ENCODE peak calls at places on chromosomes 12 and 14, in seven cellular contexts. W is H54, I is GM12878, A is heart left ventricle, G is breast epithelium, F is esophagus squamous epithelium, U is A549. E is an unnamed sample.

GRCh38 chr14:37114559-37114958 is 57.8 kb downstream of the SLC25A21 start:
- DNase-seq in W (no peak), I (no peak), A (no peak), G (no peak), F (no peak), U (no peak), E (no peak)

GRCh38 chr12:41531147-41531829 is 343.2 kb downstream of the PDZRN4 start:
- DNase-seq in W (no peak), I (no peak), A (peak; percentile 60), G (no peak), F (no peak), U (no peak), E (no peak)

GRCh38 chr14:103402700-103403099 is 17.5 kb downstream of the MARK3 start:
- DNase-seq in W (no peak), I (no peak), A (no peak), G (no peak), F (no peak), U (no peak), E (no peak)

GRCh38 chr12:48002773-48003218 is 1.5 kb downstream of the COL2A1 start:
- DNase-seq in W (no peak), I (no peak), A (peak; percentile 48), G (no peak), F (no peak), U (no peak), E (no peak)

GRCh38 chr14:104355101-104355691 is 216.8 kb downstream of the KIF26A start:
- DNase-seq in W (no peak), I (no peak), A (no peak), G (no peak), F (no peak), U (no peak), E (no peak)

GRCh38 chr12:34625116-34625515 is 602.8 kb downstream of the ALG10 start:
- DNase-seq in W (no peak), I (no peak), A (no peak), G (no peak), F (no peak), U (no peak), E (no peak)

GRCh38 chr12:22529281-22530060 is 14.9 kb downstream of the C2CD5 start:
- DNase-seq in W (no peak), I (no peak), A (no peak), G (no peak), F (no peak), U (peak; percentile 19), E (no peak)

GRCh38 chr14:98244966-98245569 is 1026.9 kb downstream of the BCL11B start:
- DNase-seq in W (no peak), I (no peak), A (no peak), G (no peak), F (no peak), U (no peak), E (no peak)

GRCh38 chr12:130952545-130952954 is 1.2 kb upstream of the ADGRD1 start:
- DNase-seq in W (no peak), I (no peak), A (no peak), G (no peak), F (no peak), U (no peak), E (no peak)

GRCh38 chr12:24975425-24975824 is 26.5 kb upstream of the BCAT1 start:
- DNase-seq in W (no peak), I (no peak), A (no peak), G (no peak), F (no peak), U (no peak), E (no peak)

GRCh38 chr14:59510001-59510400 is 25.7 kb downstream of the JKAMP start:
- DNase-seq in W (no peak), I (no peak), A (no peak), G (no peak), F (no peak), U (no peak), E (no peak)

GRCh38 chr12:115343601-115344000 is 659.6 kb upstream of the TBX3 start:
- DNase-seq in W (no peak), I (no peak), A (no peak), G (no peak), F (no peak), U (no peak), E (no peak)

GRCh38 chr12:112570096-112570495 is 151.3 kb downstream of the PTPN11 start:
- DNase-seq in W (no peak), I (no peak), A (no peak), G (no peak), F (no peak), U (no peak), E (no peak)

GRCh38 chr12:89181271-89181920 is 170.9 kb downstream of the DUSP6 start:
- DNase-seq in W (peak; percentile 7), I (no peak), A (no peak), G (no peak), F (no peak), U (peak; percentile 12), E (no peak)

GRCh38 chr14:95095991-95096390 is 61.3 kb downstream of the DICER1 start:
- DNase-seq in W (no peak), I (no peak), A (no peak), G (no peak), F (no peak), U (no peak), E (no peak)

DNA sequence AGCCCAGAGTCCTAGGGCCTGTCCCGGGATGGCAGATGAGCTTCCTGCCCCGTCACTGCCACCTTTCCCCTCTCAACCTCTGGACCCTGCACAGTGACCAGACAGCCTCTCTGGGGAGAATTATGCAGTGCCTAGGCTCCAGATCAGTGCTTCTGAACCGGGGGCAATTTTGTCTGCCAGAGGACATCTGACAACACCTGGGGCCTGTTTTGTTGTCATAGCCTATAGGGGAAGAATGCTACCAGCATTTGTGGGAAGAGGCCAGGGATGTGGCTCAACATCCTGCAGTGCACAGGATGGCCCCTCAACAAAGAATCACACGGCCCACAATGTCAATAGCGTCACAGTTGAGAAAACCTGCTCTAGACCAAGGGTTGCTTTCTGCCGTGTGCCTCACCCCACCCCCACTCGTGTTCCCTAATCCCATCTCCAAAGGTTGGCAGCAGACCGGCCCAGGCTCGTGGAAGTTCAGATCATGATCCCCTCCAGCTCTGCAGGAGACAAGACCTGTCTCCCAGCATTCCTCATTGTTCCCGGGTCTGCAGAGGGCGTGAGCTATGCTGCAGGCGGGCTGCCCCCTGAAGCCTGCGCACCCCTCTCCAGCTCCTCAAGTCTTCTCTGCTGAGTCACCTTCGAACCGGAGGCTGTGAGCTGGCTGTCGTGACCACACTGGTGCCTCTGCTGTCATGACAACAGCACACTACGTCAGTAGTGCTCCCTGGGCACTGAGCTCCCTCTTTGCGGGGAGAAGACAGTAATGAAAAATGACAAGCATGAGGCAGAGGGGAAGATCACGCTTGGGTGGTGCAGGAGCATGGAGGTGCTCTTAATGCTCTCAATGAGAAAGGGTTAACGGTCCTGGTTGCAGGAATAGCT is 2.0 kb upstream of the GAPDH start:
- DNase-seq in W (peak; percentile 89), I (no peak), A (no peak), G (no peak), F (no peak), U (peak; percentile 89), E (peak; percentile 94)
- TF ChIP-seq POLR2A in W (peak; percentile 52), I (peak; percentile 67), A (peak; percentile 27), G (no peak), F (no peak), U (peak; percentile 58), E (peak; percentile 74)

GRCh38 chr14:64719601-64720000 is 15.4 kb downstream of the PLEKHG3 start:
- DNase-seq in W (no peak), I (no peak), A (no peak), G (no peak), F (no peak), U (no peak), E (no peak)

GRCh38 chr14:64715628-64716412 is 11.6 kb downstream of the PLEKHG3 start:
- DNase-seq in W (no peak), I (no peak), A (no peak), G (no peak), F (no peak), U (no peak), E (peak; percentile 59)

GRCh38 chr14:64720190-64720589 is 16.0 kb downstream of the PLEKHG3 start:
- DNase-seq in W (peak; percentile 84), I (no peak), A (no peak), G (peak; percentile 53), F (no peak), U (peak; percentile 91), E (no peak)

GRCh38 chr14:64718762-64719161 is 14.5 kb downstream of the PLEKHG3 start:
- DNase-seq in W (no peak), I (no peak), A (no peak), G (no peak), F (no peak), U (no peak), E (no peak)

DNA sequence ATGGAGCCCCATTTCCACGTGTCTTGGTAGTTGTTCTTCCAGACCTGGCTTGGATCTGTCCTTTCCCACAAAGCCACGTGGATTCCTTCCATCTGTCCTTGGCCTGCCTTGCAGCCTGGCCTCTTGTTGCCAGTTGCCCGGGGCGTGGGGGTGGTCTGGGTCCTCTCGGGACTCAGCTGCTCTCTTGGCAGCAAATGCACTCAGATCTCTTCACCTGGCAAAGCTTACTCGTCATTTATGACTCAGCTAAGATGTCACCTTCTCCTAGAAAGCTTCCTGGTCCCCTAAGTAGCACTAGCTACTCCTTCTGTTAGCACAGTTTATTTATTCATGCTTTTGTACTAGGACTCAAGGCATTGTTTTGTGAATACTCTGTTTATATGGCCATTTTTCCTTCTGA is 13.6 kb downstream of the PLEKHG3 start:
- DNase-seq in W (no peak), I (no peak), A (no peak), G (peak; percentile 76), F (no peak), U (no peak), E (no peak)
- TF ChIP-seq POLR2A in W (no peak), I (no peak), A (no peak), G (no peak), F (no peak), U (no peak), E (no peak)

DNA sequence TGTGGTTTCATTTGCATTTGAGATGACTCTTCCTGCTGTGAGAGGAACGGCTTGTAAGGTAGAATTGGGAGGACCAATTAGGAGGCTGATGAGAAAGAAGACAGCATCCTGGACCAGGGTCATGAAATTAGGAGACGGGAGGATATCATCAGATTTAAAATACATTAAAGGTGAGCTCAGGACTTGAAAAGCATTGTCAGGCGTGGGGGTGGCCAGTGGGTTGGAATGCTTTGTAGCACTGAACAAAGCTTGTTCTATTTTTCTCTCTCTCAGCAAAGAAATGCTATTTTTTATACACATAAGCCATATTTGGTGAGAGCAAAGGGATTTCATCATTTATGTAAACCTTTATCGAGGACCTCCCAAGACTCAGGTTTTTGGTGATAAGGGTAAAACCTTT is 157.5 kb downstream of the TMEM132D start:
- DNase-seq in W (no peak), I (no peak), A (no peak), G (no peak), F (no peak), U (no peak), E (no peak)
- TF ChIP-seq POLR2A in W (no peak), I (no peak), A (no peak), G (no peak), F (no peak), U (no peak), E (no peak)

DNA sequence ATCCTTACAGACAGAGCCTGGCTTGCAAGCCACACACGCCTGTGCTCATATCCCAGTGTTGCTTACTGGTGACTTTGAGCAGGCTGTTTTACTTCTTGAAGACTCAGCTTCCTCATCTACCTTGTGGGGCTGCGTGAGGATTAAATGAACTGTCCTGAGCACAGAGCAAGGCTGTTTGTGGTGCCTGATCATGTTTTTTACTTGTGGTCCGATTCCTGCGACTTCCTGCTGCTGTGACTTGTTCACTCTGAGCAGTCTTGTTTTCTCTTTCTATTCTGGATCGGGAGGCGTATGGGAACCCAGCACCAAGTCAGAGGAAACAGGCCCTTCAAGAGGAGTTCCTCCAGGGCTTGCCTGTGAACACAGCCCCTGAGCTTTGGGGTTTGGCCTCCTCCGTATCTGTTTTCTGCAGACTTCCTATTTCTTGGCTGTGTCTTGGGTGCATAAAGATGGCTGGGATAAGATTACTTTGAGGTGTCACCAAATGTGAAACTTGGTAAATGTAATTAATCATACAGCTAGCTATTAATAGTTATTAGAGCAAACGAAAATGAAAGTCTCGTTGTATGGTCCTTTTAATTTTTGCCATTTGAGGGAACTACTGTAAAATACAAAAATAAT is 251.7 kb downstream of the FOXN3 start:
- DNase-seq in W (no peak), I (peak; percentile 63), A (no peak), G (no peak), F (no peak), U (no peak), E (peak; percentile 71)
- TF ChIP-seq POLR2A in W (no peak), I (peak; percentile 55), A (no peak), G (no peak), F (no peak), U (no peak), E (no peak)

E was measured in adrenal gland.